ENCODE peak calls at places on chromosomes 2 and 18, in nine cellular contexts. C is adipocyte, X is iPS DF 6.9, B is esophagus squamous epithelium, A is stomach, K is kidney, N is lower lobe of right lung, R is endodermal cell, V is uterus. J is an unnamed sample. For H3K4me1, the result is how much of the 10 kb centered on the place peaks cover.

GRCh38 chr2:224970311-224970710 is 72.0 kb downstream of the DOCK10 start:
- DNase-seq in C (no peak), X (no peak), B (no peak), A (no peak), K (no peak), N (no peak), R (no peak), V (no peak), J (no peak)

GRCh38 chr2:85656468-85656867 is 11.5 kb downstream of the SFTPB start:
- DNase-seq in C (peak), X (no peak), B (no peak), A (no peak), K (no peak), N (no peak), R (no peak), V (no peak), J (no peak)

GRCh38 chr18:63823516-63824219 is 48.5 kb downstream of the SERPINB7 start:
- DNase-seq in C (peak), X (peak), B (no peak), A (peak), K (no peak), N (peak), R (peak), V (no peak), J (peak)

GRCh38 chr2:180033993-180034894 is 27.1 kb upstream of the CWC22 start:
- DNase-seq in C (peak), X (no peak), B (no peak), A (no peak), K (no peak), N (no peak), R (peak), V (no peak), J (no peak)

GRCh38 chr2:196088209-196088608 is 19.6 kb upstream of the DNAH7 start:
- DNase-seq in C (peak), X (no peak), B (no peak), A (no peak), K (no peak), N (no peak), R (no peak), V (no peak), J (no peak)

GRCh38 chr18:47184419-47185050 is 8.4 kb upstream of the IER3IP1 start:
- DNase-seq in C (peak), X (no peak), B (no peak), A (no peak), K (no peak), N (peak), R (no peak), V (no peak), J (no peak)

GRCh38 chr2:215903208-215903607 is 110.1 kb downstream of the MREG start:
- DNase-seq in C (no peak), X (no peak), B (no peak), A (no peak), K (no peak), N (no peak), R (no peak), V (no peak), J (no peak)

GRCh38 chr2:117128471-117128870 is 686.0 kb upstream of the DDX18 start:
- DNase-seq in C (no peak), X (no peak), B (no peak), A (no peak), K (no peak), N (no peak), R (no peak), V (no peak), J (no peak)

GRCh38 chr2:15745907-15746306 is 154.2 kb downstream of the DDX1 start:
- DNase-seq in C (no peak), X (no peak), B (no peak), A (no peak), K (no peak), N (no peak), R (peak), V (no peak), J (no peak)

GRCh38 chr2:171723724-171724683 is 36.7 kb downstream of the DYNC1I2 start:
- DNase-seq in C (peak), X (peak), B (no peak), A (peak), K (no peak), N (no peak), R (peak), V (no peak), J (no peak)

GRCh38 chr18:65567372-65567771 is 183.4 kb upstream of the CDH7 start:
- DNase-seq in C (no peak), X (no peak), B (no peak), A (no peak), K (no peak), N (no peak), R (no peak), V (no peak), J (no peak)

GRCh38 chr2:23055251-23055650 is 329.7 kb upstream of the KLHL29 start:
- DNase-seq in C (no peak), X (no peak), B (no peak), A (no peak), K (no peak), N (no peak), R (no peak), V (no peak), J (no peak)

GRCh38 chr2:64654993-64655666 is 1.4 kb upstream of the SERTAD2 start:
- DNase-seq in C (peak), X (no peak), B (no peak), A (no peak), K (no peak), N (no peak), R (no peak), V (no peak), J (peak)

GRCh38 chr18:64720781-64721464 is 572.0 kb upstream of the LINC00305 start:
- DNase-seq in C (no peak), X (no peak), B (no peak), A (peak), K (no peak), N (no peak), R (peak), V (no peak), J (no peak)

GRCh38 chr2:120517790-120518469 is 172.0 kb downstream of the INHBB start:
- DNase-seq in C (no peak), X (no peak), B (no peak), A (no peak), K (no peak), N (no peak), R (no peak), V (no peak), J (no peak)

GRCh38 chr2:28009732-28010131 is 119.2 kb downstream of the BABAM2 start:
- DNase-seq in C (peak), X (no peak), B (no peak), A (no peak), K (no peak), N (no peak), R (no peak), V (no peak), J (no peak)

GRCh38 chr2:101717041-101717817 is 19.7 kb downstream of the MAP4K4 start:
- DNase-seq in C (no peak), X (no peak), B (peak), A (no peak), K (no peak), N (no peak), R (peak), V (no peak), J (peak)
- H3K4me1 ChIP-seq in C (under half), X (under half), B (under half), A (under half), K (under half), N (under half), R (under half), V (under half), J (half or more)

GRCh38 chr18:3256693-3257626 is 5.0 kb upstream of the MYL12B start:
- DNase-seq in C (peak), X (no peak), B (no peak), A (peak), K (no peak), N (no peak), R (no peak), V (no peak), J (no peak)

GRCh38 chr18:3254725-3255124 is 7.1 kb downstream of the MYL12A start:
- DNase-seq in C (no peak), X (no peak), B (no peak), A (no peak), K (no peak), N (no peak), R (no peak), V (no peak), J (no peak)

GRCh38 chr18:3252843-3253242 is 5.2 kb downstream of the MYL12A start:
- DNase-seq in C (no peak), X (no peak), B (no peak), A (no peak), K (no peak), N (no peak), R (no peak), V (no peak), J (no peak)

GRCh38 chr18:3257627-3258120 is 4.3 kb upstream of the MYL12B start:
- DNase-seq in C (no peak), X (no peak), B (no peak), A (no peak), K (no peak), N (no peak), R (no peak), V (no peak), J (no peak)

DNA sequence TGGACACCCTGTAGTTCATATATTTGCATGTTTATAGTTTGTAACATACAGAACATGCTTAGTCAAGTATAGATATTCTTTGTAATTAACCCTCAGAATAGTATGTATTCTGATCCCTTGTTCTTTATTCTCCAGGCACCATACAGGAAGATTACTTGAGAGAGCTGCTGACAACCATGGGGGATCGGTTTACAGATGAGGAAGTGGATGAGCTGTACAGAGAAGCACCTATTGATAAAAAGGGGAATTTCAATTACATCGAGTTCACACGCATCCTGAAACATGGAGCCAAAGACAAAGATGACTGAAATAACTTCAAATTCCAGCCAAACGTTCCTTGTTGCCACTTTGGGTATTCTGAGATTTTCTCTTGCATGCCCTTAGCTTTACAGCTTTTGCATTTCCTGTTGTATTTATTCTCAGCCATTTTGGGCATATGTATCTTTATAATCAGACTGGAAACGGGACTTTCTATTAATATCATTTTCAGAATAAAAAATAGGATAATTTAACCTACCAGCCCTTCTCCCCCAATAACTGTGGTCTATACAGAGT is 6.2 kb upstream of the MYL12B start:
- DNase-seq in C (no peak), X (no peak), B (no peak), A (no peak), K (no peak), N (no peak), R (no peak), V (no peak), J (no peak)
- H3K4me3 ChIP-seq in C (no peak), X (no peak), B (no peak), A (no peak), K (no peak), N (no peak), R (peak), V (no peak), J (peak)

GRCh38 chr2:2056531-2056930 is 274.5 kb downstream of the MYT1L start:
- DNase-seq in C (no peak), X (no peak), B (no peak), A (no peak), K (no peak), N (no peak), R (no peak), V (no peak), J (no peak)
- H3K4me1 ChIP-seq in C (under half), X (under half), B (under half), A (under half), K (under half), N (under half), R (under half), V (under half), J (under half)

GRCh38 chr2:19733390-19733789 is 168.4 kb downstream of the TTC32 start:
- DNase-seq in C (no peak), X (no peak), B (no peak), A (no peak), K (no peak), N (no peak), R (no peak), V (no peak), J (no peak)
- H3K4me3 ChIP-seq in C (no peak), X (no peak), B (no peak), A (no peak), K (no peak), N (no peak), R (no peak), V (no peak), J (no peak)

DNA sequence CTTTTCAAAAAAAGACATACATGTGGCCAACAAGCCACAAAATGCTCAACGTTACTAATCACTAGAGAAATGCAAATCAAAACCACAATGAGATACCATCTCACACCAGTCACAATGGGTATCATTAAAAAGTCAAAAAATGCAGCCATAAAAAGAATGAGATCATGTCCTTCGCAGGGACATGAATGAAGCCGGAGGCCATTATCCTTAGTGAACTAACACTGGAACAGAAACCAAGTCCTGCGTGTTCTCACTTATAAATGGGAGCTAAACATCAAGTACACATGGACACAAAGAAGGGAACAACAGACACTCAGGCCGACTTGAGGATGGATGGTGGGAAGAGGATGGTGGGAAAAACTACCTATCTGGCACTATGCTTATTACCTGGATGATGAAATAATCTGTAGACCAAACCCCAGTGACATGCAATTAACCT is 17.8 kb upstream of the ATL2 start:
- DNase-seq in C (no peak), X (no peak), B (no peak), A (no peak), K (no peak), N (no peak), R (no peak), V (no peak), J (no peak)
- H3K4me1 ChIP-seq in C (under half), X (under half), B (under half), A (under half), K (under half), N (under half), R (under half), V (under half), J (under half)

DNA sequence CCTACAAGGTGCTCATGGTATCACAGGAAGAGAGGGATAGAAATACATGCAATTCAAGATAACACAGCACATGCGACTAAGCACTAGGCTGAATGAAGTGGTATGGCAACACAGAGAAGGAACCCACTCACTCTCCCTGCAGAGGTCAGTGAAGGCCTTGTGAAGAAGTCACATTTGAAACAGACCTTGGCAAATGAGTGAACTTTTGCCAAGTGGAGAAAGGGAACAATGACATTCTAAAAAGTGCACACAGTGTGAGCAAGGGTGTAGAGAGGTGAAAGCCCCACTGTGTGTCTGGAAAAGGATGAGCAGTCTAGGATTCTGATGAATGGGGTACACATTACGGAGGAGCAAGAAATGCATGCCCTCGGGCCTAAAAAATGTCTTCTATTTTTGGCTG is 23.3 kb downstream of the KLF7 start:
- DNase-seq in C (no peak), X (no peak), B (no peak), A (no peak), K (no peak), N (no peak), R (no peak), V (no peak), J (peak)
- H3K4me3 ChIP-seq in C (peak), X (no peak), B (no peak), A (no peak), K (peak), N (no peak), R (no peak), V (no peak), J (peak)

GRCh38 chr2:17643031-17643615 is 102.6 kb downstream of the VSNL1 start:
- DNase-seq in C (peak), X (no peak), B (no peak), A (no peak), K (peak), N (no peak), R (no peak), V (peak), J (no peak)

GRCh38 chr2:17636989-17637906 is 96.8 kb downstream of the VSNL1 start:
- DNase-seq in C (no peak), X (no peak), B (no peak), A (no peak), K (peak), N (no peak), R (no peak), V (no peak), J (no peak)

GRCh38 chr2:17635007-17635406 is 94.5 kb downstream of the VSNL1 start:
- DNase-seq in C (no peak), X (no peak), B (no peak), A (no peak), K (no peak), N (no peak), R (no peak), V (no peak), J (no peak)

DNA sequence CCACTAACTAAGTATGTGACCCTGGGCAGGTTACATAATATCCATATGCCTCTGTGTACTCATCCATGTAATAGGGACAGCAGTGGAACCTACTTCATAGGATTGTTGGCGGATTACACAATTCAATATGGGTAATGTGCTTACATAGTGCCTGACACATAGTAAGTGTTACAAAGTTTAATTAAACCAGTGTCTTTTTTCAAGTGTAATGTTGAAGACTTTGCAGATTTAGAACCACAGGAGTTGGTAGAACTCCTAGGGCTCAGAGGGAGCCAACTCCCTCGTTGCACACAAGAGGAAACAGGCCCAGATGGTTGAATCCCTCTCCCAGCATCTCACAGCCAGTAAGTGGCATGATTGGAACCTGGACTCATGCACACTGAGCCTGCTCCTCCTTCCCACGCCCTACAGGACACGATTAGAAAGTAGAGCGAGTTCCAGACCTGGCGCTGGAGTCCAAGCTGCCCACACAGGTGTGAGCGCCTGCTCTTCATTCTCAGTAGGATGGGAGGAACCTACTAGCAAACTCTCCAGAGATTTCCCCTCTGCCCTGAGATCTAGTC is 97.8 kb downstream of the VSNL1 start:
- DNase-seq in C (no peak), X (no peak), B (no peak), A (no peak), K (no peak), N (no peak), R (no peak), V (no peak), J (no peak)
- H3K4me1 ChIP-seq in C (under half), X (under half), B (under half), A (under half), K (under half), N (under half), R (under half), V (under half), J (under half)

GRCh38 chr2:47339745-47340541 is 63.0 kb upstream of the MSH2 start:
- DNase-seq in C (peak), X (no peak), B (no peak), A (peak), K (peak), N (no peak), R (no peak), V (no peak), J (no peak)

GRCh38 chr2:47346107-47346506 is 56.8 kb upstream of the MSH2 start:
- DNase-seq in C (no peak), X (no peak), B (no peak), A (no peak), K (no peak), N (no peak), R (peak), V (no peak), J (no peak)

GRCh38 chr2:47346669-47347068 is 56.3 kb upstream of the MSH2 start:
- DNase-seq in C (no peak), X (no peak), B (no peak), A (no peak), K (no peak), N (no peak), R (no peak), V (no peak), J (no peak)

GRCh38 chr2:47345584-47345913 is 57.4 kb upstream of the MSH2 start:
- DNase-seq in C (no peak), X (no peak), B (no peak), A (no peak), K (no peak), N (no peak), R (no peak), V (no peak), J (no peak)

GRCh38 chr2:47344890-47345583 is 57.9 kb upstream of the MSH2 start:
- DNase-seq in C (peak), X (peak), B (no peak), A (peak), K (peak), N (peak), R (peak), V (peak), J (no peak)
- H3K4me3 ChIP-seq in C (no peak), X (peak), B (peak), A (peak), K (peak), N (peak), R (peak), V (peak), J (no peak)

DNA sequence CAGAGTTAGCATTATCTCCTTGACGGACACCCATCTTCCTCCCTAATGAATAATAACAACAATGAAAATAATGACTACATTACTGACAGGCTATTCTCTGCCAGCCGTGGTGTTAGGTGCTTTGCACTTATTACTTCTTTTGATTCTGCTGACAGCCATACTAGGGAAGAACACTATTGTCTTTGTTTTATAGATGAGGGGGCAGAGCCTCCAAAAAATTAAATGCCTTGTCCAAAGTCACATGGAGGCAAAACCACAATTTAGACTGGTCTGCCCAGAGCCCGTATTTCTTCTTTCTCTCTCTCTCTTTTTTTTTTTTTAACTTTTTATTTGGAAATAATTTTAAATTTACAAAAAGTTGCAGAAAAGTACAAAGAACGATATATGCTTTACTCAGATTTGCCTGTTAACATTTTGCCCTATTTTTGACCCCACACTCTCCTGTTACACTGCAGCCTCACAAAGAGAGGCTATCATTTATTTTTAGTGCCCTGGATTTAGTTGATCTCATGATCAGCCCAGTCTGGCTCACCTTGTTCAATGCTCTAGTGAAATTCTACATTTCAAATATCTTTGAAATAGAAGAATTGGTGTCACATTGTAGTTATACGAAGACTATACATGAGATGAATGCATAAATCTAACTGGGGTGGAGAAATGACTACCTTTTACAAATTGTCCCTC is 369.4 kb downstream of the LRRTM1 start:
- DNase-seq in C (no peak), X (no peak), B (no peak), A (no peak), K (no peak), N (no peak), R (no peak), V (no peak), J (no peak)
- H3K4me1 ChIP-seq in C (under half), X (under half), B (under half), A (under half), K (under half), N (under half), R (under half), V (under half), J (under half)

GRCh38 chr2:233060500-233061006 is 411 bp downstream of the INPP5D start:
- DNase-seq in C (no peak), X (no peak), B (no peak), A (peak), K (no peak), N (no peak), R (peak), V (no peak), J (no peak)
- H3K4me3 ChIP-seq in C (no peak), X (no peak), B (peak), A (peak), K (peak), N (peak), R (no peak), V (peak), J (peak)

J was measured in CD4-positive, CD25-positive, alpha-beta regulatory T cell.